ENCODE peak calls at places on chromosome 11, in eight cellular contexts. K, F, W, P, U, R, I and E are unnamed samples.

GRCh38 chr11:127639916-127640315 is 639.3 kb upstream of the KIRREL3 start:
- DNase-seq in U (no peak), F (no peak), W (no peak), K (no peak), R (no peak), I (no peak), P (no peak), E (no peak)

GRCh38 chr11:70270877-70271634 is 566 bp downstream of the PPFIA1 start:
- DNase-seq in W (peak; percentile 78), R (peak; percentile 42), P (peak; percentile 16), I (peak; percentile 71), F (no peak), K (peak; percentile 41), U (peak; percentile 84), E (no peak)

GRCh38 chr11:33721291-33721840 is 14.9 kb downstream of the CD59 start:
- DNase-seq in P (no peak), F (no peak), I (no peak), U (no peak), K (no peak), W (no peak), R (no peak), E (no peak)

GRCh38 chr11:57303990-57304579 is 20.7 kb downstream of the TNKS1BP1 start:
- DNase-seq in R (no peak), F (no peak), I (peak; percentile 75), W (no peak), U (no peak), P (no peak), K (no peak), E (no peak)

GRCh38 chr11:75035911-75036536 is 47.3 kb downstream of the NEU3 start:
- DNase-seq in K (no peak), F (no peak), I (no peak), W (no peak), R (no peak), P (peak; percentile 26), U (no peak), E (no peak)

GRCh38 chr11:70063555-70063954 is 14.6 kb upstream of the ANO1 start:
- DNase-seq in R (no peak), F (no peak), P (no peak), U (no peak), W (no peak), I (no peak), K (no peak), E (peak; percentile 87)

GRCh38 chr11:64753019-64753379 is 6.8 kb downstream of the PYGM start:
- DNase-seq in K (no peak), I (no peak), W (no peak), U (no peak), F (no peak), P (no peak), R (no peak), E (peak; percentile 37)

GRCh38 chr11:10551845-10552352 is 10.9 kb upstream of the RNF141 start:
- DNase-seq in F (no peak), P (no peak), U (no peak), K (no peak), W (no peak), I (no peak), R (no peak), E (no peak)

GRCh38 chr11:77269484-77270123 is 31.9 kb downstream of the GDPD4 start:
- DNase-seq in K (no peak), F (no peak), I (no peak), P (no peak), U (no peak), R (no peak), W (no peak), E (no peak)

GRCh38 chr11:64267207-64267945 is 16.0 kb downstream of the PLCB3 start:
- DNase-seq in U (no peak), I (no peak), W (no peak), F (no peak), K (no peak), R (no peak), P (no peak), E (peak; percentile 33)

GRCh38 chr11:77517226-77517625 is 43.3 kb upstream of the PAK1 start:
- DNase-seq in P (no peak), F (no peak), W (no peak), U (no peak), R (no peak), I (no peak), K (no peak), E (no peak)

GRCh38 chr11:46391578-46392420 is at the start of gene CHRM4:
- DNase-seq in U (peak; percentile 70), R (no peak), K (peak; percentile 59), W (peak; percentile 90), I (no peak), P (no peak), F (no peak), E (no peak)

GRCh38 chr11:9330387-9331384 is 16.3 kb upstream of the TMEM41B start:
- DNase-seq in K (no peak), I (no peak), P (no peak), U (no peak), R (no peak), W (no peak), F (no peak), E (no peak)

GRCh38 chr11:5488798-5489399 is 414 bp downstream of the OR52D1 start:
- DNase-seq in W (no peak), R (no peak), F (no peak), U (no peak), I (no peak), K (no peak), P (no peak), E (no peak)

GRCh38 chr11:93498099-93499040 is 44.8 kb downstream of the SMCO4 start:
- DNase-seq in U (peak; percentile 44), R (no peak), P (no peak), F (no peak), W (no peak), K (no peak), I (no peak), E (no peak)

GRCh38 chr11:72773291-72773690 is 20.6 kb downstream of the STARD10 start:
- DNase-seq in P (no peak), I (no peak), R (no peak), F (no peak), W (no peak), K (no peak), U (no peak), E (no peak)
- TF ChIP-seq POLR2AphosphoS5 in P (no peak), I (no peak), R (no peak), F (no peak), W (no peak), K (no peak), U (no peak), E (no peak)

DNA sequence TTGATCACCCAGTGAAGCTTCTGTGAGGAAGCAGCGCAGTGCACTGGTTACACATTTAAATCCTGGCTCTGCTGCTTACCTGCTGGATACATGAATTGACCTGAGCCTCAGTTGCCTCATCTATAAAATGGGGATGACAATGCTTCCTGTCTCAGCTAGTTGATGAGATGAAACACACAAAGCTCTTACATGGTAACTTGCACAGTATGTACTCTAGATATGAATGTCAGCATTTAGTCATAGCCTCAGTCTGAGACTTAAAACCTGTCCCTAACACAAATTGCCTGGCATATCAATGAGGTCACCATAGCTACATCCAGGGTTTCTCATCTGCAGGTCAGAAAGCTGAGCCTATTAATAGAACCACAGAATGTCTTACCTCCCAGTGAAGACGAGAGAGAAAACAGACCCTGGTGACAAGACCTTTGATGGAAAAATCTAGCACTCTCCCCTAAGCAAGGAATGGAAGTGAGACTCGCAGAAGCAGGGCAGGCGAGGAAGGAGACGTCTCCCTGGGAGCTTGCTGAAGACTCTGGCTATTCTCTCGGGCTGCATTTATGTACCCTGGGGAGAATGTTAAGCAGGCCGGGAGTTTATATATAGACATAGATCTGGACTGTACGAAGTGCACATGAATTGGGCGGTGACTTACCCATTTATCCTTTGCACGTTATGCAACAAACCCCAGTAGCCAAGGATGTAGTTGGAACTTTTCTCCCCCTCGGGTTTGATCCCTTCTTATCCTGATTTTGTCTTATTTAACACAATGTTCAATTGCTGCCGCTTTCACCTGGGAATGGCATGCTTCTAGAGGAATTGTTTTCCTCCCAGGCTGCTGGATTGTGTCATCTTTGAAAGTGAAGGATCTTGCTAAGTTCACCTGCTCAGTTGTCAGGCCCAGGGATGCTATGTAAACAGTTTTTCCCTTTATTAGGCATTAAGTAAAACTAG is 18.0 kb downstream of the SDHAF2 start:
- DNase-seq in R (no peak), W (no peak), F (no peak), U (no peak), P (no peak), K (no peak), I (no peak), E (no peak)
- TF ChIP-seq POLR2AphosphoS5 in R (peak; percentile 44), W (no peak), F (no peak), U (no peak), P (no peak), K (no peak), I (no peak), E (no peak)

GRCh38 chr11:65895482-65895981 is 4.7 kb downstream of the FOSL1 start:
- DNase-seq in U (no peak), F (no peak), P (no peak), I (no peak), R (no peak), W (no peak), K (no peak), E (no peak)

GRCh38 chr11:65898656-65899355 is 1.4 kb downstream of the FOSL1 start:
- DNase-seq in K (no peak), I (no peak), P (no peak), R (no peak), W (no peak), F (no peak), U (no peak), E (no peak)

GRCh38 chr11:65899356-65900124 is 648 bp downstream of the FOSL1 start:
- DNase-seq in I (peak; percentile 89), R (peak; percentile 53), F (no peak), W (peak; percentile 81), U (peak; percentile 67), P (no peak), K (no peak), E (no peak)

GRCh38 chr11:65896009-65896999 is 3.9 kb downstream of the FOSL1 start:
- DNase-seq in R (no peak), W (no peak), K (no peak), I (no peak), F (no peak), P (no peak), U (no peak), E (no peak)

DNA sequence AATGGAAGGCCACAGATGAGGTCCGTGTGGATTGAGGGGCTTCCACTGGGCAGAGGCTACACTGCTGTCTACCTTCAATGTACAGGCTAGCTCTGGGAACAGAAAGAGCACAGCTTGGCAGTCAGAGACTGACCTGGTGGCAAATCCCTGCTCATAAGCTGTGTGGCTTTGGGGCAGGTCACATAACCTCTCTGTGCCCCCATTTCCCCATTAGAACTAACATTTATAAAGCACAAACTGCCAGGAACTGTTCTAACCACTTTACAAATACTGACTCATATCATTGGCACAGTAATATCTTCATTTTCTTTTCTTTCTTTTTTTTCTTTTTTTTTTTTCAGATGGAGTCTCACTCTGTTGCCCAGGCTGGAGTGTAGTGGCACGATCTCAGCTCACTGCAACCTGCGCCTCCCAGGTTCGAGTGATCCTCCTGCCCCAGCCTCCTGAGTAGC is 3.1 kb downstream of the FOSL1 start:
- DNase-seq in W (no peak), R (no peak), K (no peak), P (no peak), U (no peak), I (no peak), F (no peak), E (no peak)
- TF ChIP-seq POLR2AphosphoS5 in W (no peak), R (no peak), K (no peak), P (no peak), U (no peak), I (no peak), F (no peak), E (no peak)

DNA sequence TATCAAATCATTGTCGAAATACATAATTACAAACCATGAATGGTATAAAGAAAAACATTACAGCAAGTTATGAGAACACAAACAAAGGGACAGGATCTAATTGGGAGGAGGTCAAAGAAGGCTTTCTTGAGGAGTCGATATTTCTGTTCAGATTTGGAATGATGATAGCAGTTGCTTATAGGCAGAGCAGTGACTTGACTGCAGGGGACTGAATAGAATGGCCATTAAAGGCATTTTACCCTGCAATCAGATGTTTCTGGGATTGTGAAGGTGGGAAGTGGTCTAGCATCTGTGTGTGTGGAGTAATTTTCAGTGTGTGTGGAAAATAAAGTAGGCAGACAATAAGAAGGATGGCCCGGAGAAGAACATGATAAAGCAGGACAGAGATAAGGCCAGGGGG is 41.0 kb downstream of the BLID start:
- DNase-seq in W (no peak), K (no peak), U (no peak), R (no peak), I (no peak), P (no peak), F (no peak), E (no peak)
- TF ChIP-seq POLR2AphosphoS5 in W (no peak), K (no peak), U (no peak), R (no peak), I (no peak), P (no peak), F (no peak), E (no peak)